ENCODE peak calls at places on chromosomes 3 and 15, in six cellular contexts. B is activated effector memory CD4-positive, alpha-beta T cell treated with anti-CD3 and anti-CD28 coated beads, Interleukin-2, amount 50 U/mL, for 16 hours; R is stimulated activated CD4-positive, alpha-beta T cell treated with anti-CD3 and anti-CD28 coated beads, TNF-alpha, amount 100 ng/mL, for 4 hours; F is HS-5; U is mesendoderm; Y is activated T-helper 9 cell treated with anti-CD3 and anti-CD28 coated beads, Interleukin-2, amount 50 U/mL, for 16 hours. G is an unnamed sample.

GRCh38 chr3:30286007-30286669 is 320.3 kb upstream of the TGFBR2 start:
- DNase-seq in F (peak), Y (no peak), R (no peak), B (no peak), U (no peak), G (peak)

GRCh38 chr3:135138776-135139175 is 343.7 kb downstream of the EPHB1 start:
- DNase-seq in U (no peak), R (no peak), Y (no peak), F (no peak), B (no peak), G (no peak)

GRCh38 chr3:144112036-144112435 is 140.4 kb downstream of the DIPK2A start:
- DNase-seq in Y (no peak), R (no peak), F (no peak), B (no peak), U (no peak), G (no peak)

GRCh38 chr3:169871129-169871886 is 1.6 kb upstream of the LRRC31 start:
- DNase-seq in R (no peak), F (no peak), U (no peak), B (no peak), Y (no peak), G (no peak)

GRCh38 chr3:173138031-173138430 is 3.0 kb downstream of the SPATA16 start:
- DNase-seq in U (no peak), F (no peak), B (no peak), Y (no peak), R (no peak), G (no peak)

GRCh38 chr3:45664558-45664957 is 24.6 kb upstream of the SACM1L start:
- DNase-seq in Y (peak), B (peak), F (no peak), U (no peak), R (peak), G (no peak)

GRCh38 chr15:85125056-85125661 is 143.5 kb downstream of the PDE8A start:
- DNase-seq in F (no peak), Y (no peak), R (no peak), U (peak), B (no peak), G (peak)

GRCh38 chr15:52784799-52785671 is 5.1 kb downstream of the ONECUT1 start:
- DNase-seq in R (no peak), B (no peak), F (no peak), U (peak), Y (no peak), G (no peak)

GRCh38 chr3:123120546-123120945 is 53.7 kb downstream of the PDIA5 start:
- DNase-seq in U (no peak), B (no peak), R (no peak), Y (no peak), F (no peak), G (no peak)

GRCh38 chr3:151398895-151399294 is 14.3 kb upstream of the P2RY12 start:
- DNase-seq in U (no peak), B (no peak), F (no peak), Y (no peak), R (no peak), G (no peak)

GRCh38 chr3:139299261-139300132 is 44.3 kb upstream of the MRPS22 start:
- DNase-seq in U (peak), B (no peak), Y (no peak), F (peak), R (no peak), G (no peak)

GRCh38 chr3:125431912-125432587 is 56.9 kb upstream of the ZNF148 start:
- DNase-seq in U (no peak), R (no peak), F (no peak), B (no peak), Y (no peak), G (no peak)

GRCh38 chr3:111369953-111370352 is 172.0 kb upstream of the CD96 start:
- DNase-seq in B (no peak), Y (no peak), F (no peak), U (no peak), R (no peak), G (no peak)

GRCh38 chr3:126509565-126510322 is 7.8 kb downstream of the UROC1 start:
- DNase-seq in U (no peak), Y (no peak), R (no peak), B (peak), F (no peak), G (peak)

G was measured in posterior vena cava.